ENCODE peak calls at places on chromosomes 1 and 21, in six cellular contexts. One of them, this sample, is unnamed.

GRCh38 chr1:83999316-83999819 is 436 bp upstream of the TTLL7 start:
- DNase-seq in A549: peak
- DNase-seq in nephron progenitor cell: no peak
- DNase-seq in AG10803: peak
- DNase-seq in NB4: peak
- DNase-seq in Calu3: peak
- DNase-seq in this sample: no peak

GRCh38 chr1:197388801-197389200 is 120.7 kb downstream of the CRB1 start:
- DNase-seq in Calu3: no peak
- DNase-seq in NB4: no peak
- DNase-seq in A549: no peak
- DNase-seq in AG10803: no peak
- DNase-seq in nephron progenitor cell: no peak
- DNase-seq in this sample: no peak

GRCh38 chr21:44006017-44006624 is 6.0 kb upstream of the TRAPPC10 start:
- DNase-seq in nephron progenitor cell: no peak
- DNase-seq in NB4: no peak
- DNase-seq in AG10803: peak
- DNase-seq in A549: peak
- DNase-seq in Calu3: peak
- DNase-seq in this sample: no peak

GRCh38 chr1:63524166-63524565 is 841 bp downstream of the EFCAB7 start:
- DNase-seq in nephron progenitor cell: no peak
- DNase-seq in A549: no peak
- DNase-seq in Calu3: no peak
- DNase-seq in NB4: peak
- DNase-seq in AG10803: no peak
- DNase-seq in this sample: no peak

GRCh38 chr1:115977481-115978258 is 1.4 kb downstream of the SLC22A15 start:
- DNase-seq in NB4: peak
- DNase-seq in nephron progenitor cell: no peak
- DNase-seq in Calu3: peak
- DNase-seq in A549: peak
- DNase-seq in AG10803: peak
- DNase-seq in this sample: peak

GRCh38 chr1:201312298-201312697 is 29.0 kb downstream of the PKP1 start:
- DNase-seq in Calu3: no peak
- DNase-seq in nephron progenitor cell: no peak
- DNase-seq in AG10803: no peak
- DNase-seq in NB4: no peak
- DNase-seq in A549: peak
- DNase-seq in this sample: no peak

GRCh38 chr21:15365751-15366392 is 301.1 kb upstream of the NRIP1 start:
- DNase-seq in nephron progenitor cell: no peak
- DNase-seq in AG10803: no peak
- DNase-seq in A549: no peak
- DNase-seq in NB4: no peak
- DNase-seq in Calu3: peak
- DNase-seq in this sample: no peak

GRCh38 chr1:77316006-77316405 is 34.2 kb downstream of the AK5 start:
- DNase-seq in AG10803: peak
- DNase-seq in NB4: no peak
- DNase-seq in A549: no peak
- DNase-seq in Calu3: no peak
- DNase-seq in nephron progenitor cell: no peak
- DNase-seq in this sample: no peak

GRCh38 chr1:79353224-79353623 is 346.7 kb upstream of the ADGRL4 start:
- DNase-seq in NB4: peak
- DNase-seq in Calu3: peak
- DNase-seq in nephron progenitor cell: peak
- DNase-seq in A549: peak
- DNase-seq in AG10803: peak
- DNase-seq in this sample: no peak

GRCh38 chr1:157415661-157416060 is 136.7 kb downstream of the FCRL5 start:
- DNase-seq in A549: no peak
- DNase-seq in NB4: no peak
- DNase-seq in nephron progenitor cell: no peak
- DNase-seq in Calu3: no peak
- DNase-seq in AG10803: no peak
- DNase-seq in this sample: no peak

GRCh38 chr1:247212914-247213617 is 41.2 kb upstream of the ZNF124 start:
- DNase-seq in nephron progenitor cell: no peak
- DNase-seq in AG10803: no peak
- DNase-seq in NB4: no peak
- DNase-seq in A549: no peak
- DNase-seq in Calu3: no peak
- DNase-seq in this sample: no peak

GRCh38 chr1:193358419-193358818 is 172.0 kb upstream of the B3GALT2 start:
- DNase-seq in Calu3: peak
- DNase-seq in nephron progenitor cell: no peak
- DNase-seq in NB4: no peak
- DNase-seq in A549: no peak
- DNase-seq in AG10803: no peak
- DNase-seq in this sample: no peak

DNA sequence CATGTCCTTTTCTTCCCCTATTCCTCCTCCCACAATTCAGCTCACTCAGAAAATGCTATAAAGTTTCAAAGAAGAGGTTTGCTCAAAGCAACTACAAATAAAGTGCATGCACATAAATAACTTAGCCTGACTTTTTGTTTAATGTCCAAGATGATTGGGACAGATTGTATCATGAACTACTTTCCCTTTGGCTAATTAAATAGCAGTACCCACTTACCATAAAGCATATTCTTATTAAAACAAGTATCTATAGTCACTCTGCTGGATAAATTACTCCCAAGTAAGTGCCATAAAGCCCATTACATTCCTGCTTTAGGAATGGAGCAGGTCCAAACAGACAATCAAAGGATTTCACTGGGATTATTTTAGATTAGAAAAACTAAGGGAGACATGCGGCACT is 576.0 kb downstream of the LMO4 start:
- DNase-seq in A549: no peak
- DNase-seq in nephron progenitor cell: no peak
- DNase-seq in Calu3: no peak
- DNase-seq in AG10803: no peak
- DNase-seq in NB4: no peak
- DNase-seq in this sample: no peak
- TF ChIP-seq CTCF in A549: no peak
- TF ChIP-seq CTCF in nephron progenitor cell: no peak
- TF ChIP-seq CTCF in Calu3: no peak
- TF ChIP-seq CTCF in AG10803: no peak
- TF ChIP-seq CTCF in NB4: no peak
- TF ChIP-seq CTCF in this sample: no peak

DNA sequence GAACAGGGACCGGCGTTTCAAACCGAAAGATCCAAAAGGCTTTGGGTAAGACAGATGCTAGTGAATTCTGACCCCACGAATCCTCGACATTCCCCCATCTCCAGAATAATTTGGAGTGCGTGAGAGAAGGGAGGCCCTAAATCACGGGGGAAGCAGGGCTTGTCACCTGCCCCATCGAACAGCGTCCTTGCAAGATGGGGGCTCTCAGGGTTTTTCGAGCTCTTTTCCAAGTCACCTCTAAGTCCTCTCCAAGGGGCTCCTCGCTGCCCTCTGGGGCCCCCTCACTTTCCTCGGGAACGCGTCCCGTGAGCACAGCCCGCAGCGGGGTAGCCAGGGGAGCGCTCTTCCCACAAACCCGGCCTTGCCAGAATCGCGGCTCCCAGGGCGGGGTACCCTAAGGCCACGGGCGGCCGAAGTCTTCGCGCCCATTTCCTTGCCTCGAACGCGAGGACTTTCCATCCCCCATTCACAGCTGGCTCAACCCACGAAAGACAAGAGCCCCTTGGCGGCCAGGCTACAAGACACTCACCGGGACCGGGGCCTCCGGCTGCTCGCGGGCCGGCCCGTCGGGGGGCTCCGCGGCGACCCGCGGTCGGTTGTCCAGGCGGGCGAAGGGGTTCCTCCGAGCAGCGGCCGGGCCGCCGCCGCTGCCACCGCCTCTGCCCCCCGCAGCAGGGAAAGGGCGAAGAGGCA is 546 bp downstream of the DONSON start:
- DNase-seq in Calu3: peak
- DNase-seq in AG10803: peak
- DNase-seq in nephron progenitor cell: peak
- DNase-seq in A549: peak
- DNase-seq in NB4: peak
- DNase-seq in this sample: no peak
- TF ChIP-seq CTCF in Calu3: no peak
- TF ChIP-seq CTCF in AG10803: no peak
- TF ChIP-seq CTCF in nephron progenitor cell: no peak
- TF ChIP-seq CTCF in A549: no peak
- TF ChIP-seq CTCF in NB4: no peak
- TF ChIP-seq CTCF in this sample: no peak

GRCh38 chr1:228259951-228260350 is 52.1 kb downstream of the OBSCN start:
- DNase-seq in nephron progenitor cell: no peak
- DNase-seq in AG10803: no peak
- DNase-seq in Calu3: no peak
- DNase-seq in NB4: no peak
- DNase-seq in A549: no peak
- DNase-seq in this sample: no peak
- TF ChIP-seq CTCF in nephron progenitor cell: no peak
- TF ChIP-seq CTCF in AG10803: no peak
- TF ChIP-seq CTCF in Calu3: no peak
- TF ChIP-seq CTCF in NB4: peak
- TF ChIP-seq CTCF in A549: no peak
- TF ChIP-seq CTCF in this sample: no peak

DNA sequence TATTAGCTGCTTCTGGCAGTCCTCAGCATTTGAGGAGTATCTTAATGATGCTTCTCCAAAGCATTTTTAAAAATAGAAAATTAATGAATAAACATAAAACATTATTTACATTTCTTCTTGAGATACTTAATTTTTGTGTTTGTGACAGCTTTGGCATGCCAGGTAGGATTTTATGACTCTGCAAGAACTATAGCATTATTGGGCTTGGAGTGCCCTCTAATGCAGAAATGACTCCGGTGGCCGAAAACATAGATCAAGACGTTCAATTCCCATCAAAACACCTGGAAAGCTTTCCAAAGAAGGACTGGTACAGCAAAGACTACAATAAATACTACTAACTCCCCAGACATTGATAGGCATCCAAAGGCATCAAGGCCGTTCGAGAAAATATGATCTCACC is 366.4 kb upstream of the CXADR start:
- DNase-seq in NB4: no peak
- DNase-seq in A549: no peak
- DNase-seq in Calu3: no peak
- DNase-seq in AG10803: no peak
- DNase-seq in nephron progenitor cell: no peak
- DNase-seq in this sample: no peak
- TF ChIP-seq CTCF in NB4: no peak
- TF ChIP-seq CTCF in A549: peak
- TF ChIP-seq CTCF in Calu3: no peak
- TF ChIP-seq CTCF in AG10803: no peak
- TF ChIP-seq CTCF in nephron progenitor cell: no peak
- TF ChIP-seq CTCF in this sample: no peak

GRCh38 chr1:3349161-3349967 is 105.1 kb upstream of the ARHGEF16 start:
- DNase-seq in NB4: peak
- DNase-seq in nephron progenitor cell: peak
- DNase-seq in AG10803: no peak
- DNase-seq in Calu3: peak
- DNase-seq in A549: no peak
- DNase-seq in this sample: no peak
- TF ChIP-seq CTCF in NB4: no peak
- TF ChIP-seq CTCF in nephron progenitor cell: peak
- TF ChIP-seq CTCF in AG10803: peak
- TF ChIP-seq CTCF in Calu3: peak
- TF ChIP-seq CTCF in A549: no peak
- TF ChIP-seq CTCF in this sample: no peak

GRCh38 chr1:26029864-26030481 is 8.4 kb downstream of the EXTL1 start:
- DNase-seq in A549: no peak
- DNase-seq in AG10803: no peak
- DNase-seq in nephron progenitor cell: no peak
- DNase-seq in NB4: peak
- DNase-seq in Calu3: no peak
- DNase-seq in this sample: no peak
- TF ChIP-seq CTCF in A549: no peak
- TF ChIP-seq CTCF in AG10803: no peak
- TF ChIP-seq CTCF in nephron progenitor cell: no peak
- TF ChIP-seq CTCF in NB4: peak
- TF ChIP-seq CTCF in Calu3: no peak
- TF ChIP-seq CTCF in this sample: no peak

DNA sequence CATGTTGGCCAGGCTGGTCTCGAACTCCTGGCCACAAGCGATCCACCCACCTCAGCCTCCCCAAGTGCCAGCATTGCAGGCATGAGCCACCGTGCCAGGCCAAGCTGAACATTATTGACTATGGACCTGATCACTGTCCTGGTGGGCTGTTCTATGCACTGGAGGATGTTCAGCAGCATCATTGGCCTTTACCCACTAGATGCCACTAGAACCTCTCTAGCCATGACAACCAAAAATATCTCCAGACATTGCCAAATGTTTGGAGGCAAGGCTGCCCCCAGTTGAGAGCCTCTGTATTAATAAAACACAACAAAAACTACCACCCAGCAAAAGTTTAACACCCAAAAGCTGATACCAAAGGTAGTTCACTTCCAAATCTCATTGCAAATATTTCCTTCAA is 110.8 kb upstream of the SOD1 start:
- DNase-seq in AG10803: no peak
- DNase-seq in nephron progenitor cell: no peak
- DNase-seq in NB4: no peak
- DNase-seq in A549: no peak
- DNase-seq in Calu3: no peak
- DNase-seq in this sample: no peak
- TF ChIP-seq CTCF in AG10803: no peak
- TF ChIP-seq CTCF in nephron progenitor cell: no peak
- TF ChIP-seq CTCF in NB4: no peak
- TF ChIP-seq CTCF in A549: no peak
- TF ChIP-seq CTCF in Calu3: no peak
- TF ChIP-seq CTCF in this sample: no peak

DNA sequence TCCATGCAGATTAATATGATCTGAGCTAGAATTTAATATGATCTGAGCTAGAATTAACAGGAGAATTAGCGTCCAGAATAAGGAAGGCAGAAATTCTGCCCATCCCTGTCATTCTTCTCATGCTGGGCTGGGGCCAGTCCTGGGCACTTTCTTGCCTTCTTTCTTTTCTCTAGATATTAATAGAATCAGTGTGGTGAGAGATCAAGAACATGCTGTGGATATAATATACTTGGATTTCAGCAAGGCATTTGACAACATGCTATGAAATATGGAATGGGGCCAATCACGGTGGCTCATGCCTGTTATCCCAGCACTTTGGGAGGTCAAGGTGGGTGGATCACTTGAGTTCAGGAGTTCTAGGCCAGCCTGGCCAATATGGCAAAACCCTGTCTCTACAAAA is 18.1 kb downstream of the UBIAD1 start:
- DNase-seq in NB4: no peak
- DNase-seq in nephron progenitor cell: no peak
- DNase-seq in A549: no peak
- DNase-seq in AG10803: no peak
- DNase-seq in Calu3: no peak
- DNase-seq in this sample: no peak
- TF ChIP-seq CTCF in NB4: no peak
- TF ChIP-seq CTCF in nephron progenitor cell: no peak
- TF ChIP-seq CTCF in A549: no peak
- TF ChIP-seq CTCF in AG10803: no peak
- TF ChIP-seq CTCF in Calu3: no peak
- TF ChIP-seq CTCF in this sample: no peak

DNA sequence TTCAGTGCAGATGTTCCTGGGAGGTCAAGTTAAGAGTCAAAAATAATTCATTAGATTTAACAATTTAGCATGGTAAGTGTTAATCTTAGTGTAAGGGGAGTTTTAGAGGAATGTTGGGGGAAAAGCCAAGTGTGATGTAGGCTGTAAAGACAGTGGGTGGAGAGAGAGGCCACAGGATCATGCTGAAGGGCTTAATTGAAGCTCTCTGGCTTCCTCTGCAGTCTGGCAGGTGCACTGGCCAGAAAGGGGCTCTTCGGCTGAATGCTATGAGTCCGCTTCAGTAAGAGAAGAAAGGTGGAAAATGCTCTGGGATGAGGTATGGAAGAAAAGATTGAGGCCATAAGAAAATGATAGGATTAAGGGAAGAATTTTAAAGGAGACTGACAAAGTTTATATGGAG is 3.0 kb downstream of the BRDT start:
- DNase-seq in AG10803: no peak
- DNase-seq in nephron progenitor cell: no peak
- DNase-seq in Calu3: no peak
- DNase-seq in A549: no peak
- DNase-seq in NB4: no peak
- DNase-seq in this sample: no peak
- TF ChIP-seq CTCF in AG10803: no peak
- TF ChIP-seq CTCF in nephron progenitor cell: no peak
- TF ChIP-seq CTCF in Calu3: no peak
- TF ChIP-seq CTCF in A549: no peak
- TF ChIP-seq CTCF in NB4: no peak
- TF ChIP-seq CTCF in this sample: no peak

This sample was measured in CD14-positive monocyte.